ENCODE peak calls at places on chromosomes 6 and 20, in nine cellular contexts. F is MM.1S, V is GM23338, D is HCT116, A is mesendoderm, T is fibroblast of lung, B is PC-3, W is GM23248, R is H9. M is an unnamed sample.

GRCh38 chr6:22147983-22148797 is 148.6 kb downstream of the PRL start:
- DNase-seq in V (peak; percentile 29), F (no peak), B (peak; percentile 54), D (no peak), T (peak; percentile 93), R (no peak), A (no peak), W (peak; percentile 74), M (peak; percentile 86)

GRCh38 chr6:34341481-34341971 is 50.9 kb downstream of the NUDT3 start:
- DNase-seq in F (no peak), R (no peak), A (no peak), V (no peak), T (peak; percentile 69), B (peak; percentile 96), D (no peak), W (peak; percentile 68), M (peak; percentile 73)

GRCh38 chr6:160035693-160036330 is 66.9 kb downstream of the IGF2R start:
- DNase-seq in D (no peak), A (no peak), W (peak; percentile 32), V (no peak), T (no peak), B (no peak), R (no peak), F (no peak), M (no peak)

GRCh38 chr6:101777646-101778045 is 384.1 kb downstream of the GRIK2 start:
- DNase-seq in D (no peak), A (no peak), V (no peak), R (no peak), F (no peak), W (no peak), B (no peak), T (no peak), M (no peak)

GRCh38 chr6:116761779-116762178 is 3.7 kb downstream of the FAM162B start:
- DNase-seq in W (no peak), V (peak; percentile 22), A (peak; percentile 6), F (no peak), D (no peak), R (no peak), B (no peak), T (no peak), M (no peak)

GRCh38 chr6:134253681-134254080 is 64.2 kb downstream of the SGK1 start:
- DNase-seq in V (peak; percentile 36), A (no peak), T (peak; percentile 71), D (no peak), W (peak; percentile 83), R (no peak), B (no peak), F (no peak), M (no peak)

GRCh38 chr6:53718597-53719460 is 53.3 kb upstream of the KLHL31 start:
- DNase-seq in F (peak; percentile 88), A (peak; percentile 72), T (peak; percentile 63), R (no peak), V (peak; percentile 91), W (peak; percentile 86), B (peak; percentile 88), D (peak; percentile 65), M (no peak)

GRCh38 chr6:119347466-119348307 is 1.9 kb downstream of the MAN1A1 start:
- DNase-seq in A (no peak), V (peak; percentile 9), B (peak; percentile 38), W (peak; percentile 61), T (peak; percentile 11), R (no peak), F (peak; percentile 80), D (no peak), M (no peak)

GRCh38 chr6:138410048-138410735 is 6.2 kb downstream of the HEBP2 start:
- DNase-seq in D (no peak), W (peak; percentile 68), A (no peak), B (no peak), F (no peak), T (peak; percentile 32), R (no peak), V (no peak), M (no peak)

GRCh38 chr6:7566617-7567173 is 23.3 kb upstream of the SNRNP48 start:
- DNase-seq in T (no peak), F (no peak), A (peak; percentile 21), R (no peak), W (no peak), V (no peak), B (peak; percentile 21), D (no peak), M (no peak)

GRCh38 chr6:24154121-24154520 is 28.1 kb downstream of the NRSN1 start:
- DNase-seq in T (peak; percentile 84), V (no peak), R (no peak), D (no peak), F (no peak), B (peak; percentile 81), W (peak; percentile 60), A (no peak), M (no peak)

GRCh38 chr6:81148726-81149125 is 603.8 kb downstream of the TENT5A start:
- DNase-seq in A (no peak), R (no peak), W (no peak), F (no peak), T (peak; percentile 83), V (no peak), B (no peak), D (no peak), M (no peak)

GRCh38 chr6:91711518-91711917 is 1124.6 kb upstream of the MAP3K7 start:
- DNase-seq in W (no peak), T (no peak), F (no peak), B (no peak), D (no peak), A (no peak), V (no peak), R (no peak), M (no peak)

GRCh38 chr20:62926229-62927127 is at the start of gene DIDO1:
- DNase-seq in T (peak; percentile 77), D (peak; percentile 69), A (peak; percentile 88), W (peak; percentile 92), F (peak; percentile 94), V (peak; percentile 90), R (peak; percentile 84), B (peak; percentile 91), M (peak; percentile 98)

GRCh38 chr20:62925420-62926228 is 681 bp downstream of the DIDO1 start:
- DNase-seq in A (peak; percentile 40), W (peak; percentile 75), F (peak; percentile 44), T (peak; percentile 33), B (peak; percentile 35), R (no peak), V (no peak), D (no peak), M (peak; percentile 86)

GRCh38 chr20:62929051-62929538 is 2.8 kb upstream of the DIDO1 start:
- DNase-seq in V (peak; percentile 96), T (peak; percentile 38), A (peak; percentile 90), R (peak; percentile 96), W (peak; percentile 77), D (no peak), B (peak; percentile 34), F (no peak), M (peak; percentile 98)

GRCh38 chr20:62928246-62928939 is 2.1 kb upstream of the DIDO1 start:
- DNase-seq in R (peak; percentile 87), D (no peak), F (no peak), T (no peak), B (no peak), W (peak; percentile 19), A (peak; percentile 93), V (peak; percentile 86), M (peak; percentile 56)

DNA sequence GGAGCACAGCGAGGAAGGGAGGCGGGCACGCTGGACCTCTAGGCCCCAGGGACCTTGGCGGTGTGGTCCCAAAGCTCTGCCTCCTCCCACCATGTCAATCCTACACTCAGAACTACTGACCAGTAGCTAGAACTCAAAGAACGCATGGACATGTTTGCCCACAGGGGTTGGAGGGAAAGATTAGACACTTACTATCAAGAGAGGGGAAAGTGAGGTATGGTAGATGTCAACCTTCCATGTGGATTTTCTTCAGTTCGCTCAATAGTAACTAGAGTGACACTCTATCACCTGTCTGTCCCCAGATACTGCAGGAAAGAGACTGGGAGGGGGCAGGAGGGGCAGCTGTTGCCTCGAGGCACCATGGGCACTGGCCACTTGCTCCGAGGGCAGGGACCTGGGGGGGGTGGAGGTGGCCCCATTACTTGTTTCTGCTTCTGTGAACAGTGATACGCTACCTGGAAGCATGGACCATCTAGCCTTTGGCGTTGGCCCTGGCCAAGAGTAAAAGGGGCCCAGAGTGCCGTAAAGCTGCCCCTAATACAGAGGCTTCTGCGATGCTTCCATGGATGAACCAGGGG is 912 bp upstream of the DIDO1 start:
- DNase-seq in W (no peak), R (no peak), V (no peak), B (no peak), F (no peak), D (no peak), T (no peak), A (no peak), M (peak; percentile 85)
- H3K27ac ChIP-seq in W (peak overlapping the region; percentile 95), R (peak overlapping the region; percentile 99), V (peak overlapping the region; percentile 94), B (peak overlapping the region; percentile 29), F (peak overlapping the region; percentile 83), D (peak overlapping the region; percentile 94), T (no peak overlapping the region), A (peak overlapping the region; percentile 13), M (peak overlapping the region; percentile 19)

DNA sequence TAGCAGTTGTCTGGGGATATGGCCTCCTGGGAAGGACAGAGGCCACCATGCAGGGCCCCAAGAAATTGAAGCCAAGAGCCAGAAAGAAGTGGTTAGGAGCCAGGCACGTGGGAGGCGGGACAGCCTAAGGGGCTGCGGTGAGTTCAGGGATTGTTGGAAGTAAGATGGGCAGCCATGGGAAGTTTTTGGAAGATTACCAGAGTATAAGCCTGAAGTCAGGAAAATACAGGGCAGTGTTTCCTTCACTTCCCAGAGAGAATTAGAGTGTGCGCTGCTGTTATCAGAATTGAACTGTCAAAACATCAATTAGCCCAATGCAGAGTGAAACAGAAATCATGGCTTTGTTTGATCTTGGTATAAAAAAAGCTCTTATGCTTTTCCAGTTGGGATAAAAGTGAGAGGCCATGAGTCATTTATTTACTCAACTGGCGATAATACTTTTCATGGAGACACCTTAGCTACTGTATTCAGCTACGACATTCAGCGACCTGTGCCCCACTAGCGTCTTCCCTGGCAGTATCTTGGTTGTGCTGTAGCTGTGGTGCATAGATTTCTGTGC is 66.9 kb downstream of the PHACTR2 start:
- DNase-seq in W (no peak), D (peak; percentile 10), B (peak; percentile 69), V (no peak), T (peak; percentile 44), A (peak; percentile 37), F (no peak), R (no peak), M (no peak)
- H3K4me1 ChIP-seq in W (peaks cover 14% of the 10 kb centered on the region), D (peaks cover 30% of the 10 kb centered on the region), B (peaks cover 20% of the 10 kb centered on the region), V (peaks cover 66% of the 10 kb centered on the region), T (peaks cover 9% of the 10 kb centered on the region), A (peaks cover 31% of the 10 kb centered on the region), F (no peaks in the 10 kb centered on the region), R (peaks cover 33% of the 10 kb centered on the region), M (no peaks in the 10 kb centered on the region)

DNA sequence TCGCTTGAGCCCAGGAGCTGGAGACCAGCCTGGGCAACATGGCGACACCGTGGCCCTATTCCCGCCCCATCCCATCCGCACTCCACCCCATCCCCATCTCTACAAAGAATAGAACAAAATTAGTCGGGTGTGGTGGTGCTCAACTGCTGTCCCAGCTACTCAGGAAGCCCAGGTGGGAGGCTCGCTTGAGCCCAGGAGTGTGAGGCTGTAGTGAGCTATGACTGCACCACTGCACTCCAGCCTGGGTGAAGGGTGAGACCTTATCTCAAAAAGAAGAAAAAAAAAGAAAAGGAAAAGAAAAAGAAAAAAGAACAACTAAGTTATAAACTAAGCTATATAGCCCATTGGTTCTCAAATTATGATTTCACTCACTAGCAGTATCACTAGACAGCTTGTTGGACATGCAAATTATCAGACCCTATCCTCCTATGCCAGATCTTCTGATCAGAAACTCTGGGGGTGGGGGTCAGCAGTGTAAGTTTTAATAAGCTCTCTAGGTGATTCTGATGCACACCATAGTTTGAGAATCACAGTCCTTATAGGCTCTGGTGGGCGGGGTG is 491 bp upstream of the ITCH start:
- DNase-seq in T (no peak), B (no peak), V (no peak), F (no peak), D (no peak), R (no peak), A (no peak), W (no peak), M (peak; percentile 45)
- H3K79me2 ChIP-seq in T (peaks cover 42% of the 10 kb centered on the region), B (peaks cover 45% of the 10 kb centered on the region), V (peaks cover 40% of the 10 kb centered on the region), F (peaks cover 45% of the 10 kb centered on the region), D (peaks cover 45% of the 10 kb centered on the region), R (peaks cover 19% of the 10 kb centered on the region), A (peaks cover 39% of the 10 kb centered on the region), W (peaks cover 45% of the 10 kb centered on the region), M (peaks cover 45% of the 10 kb centered on the region)

GRCh38 chr6:25671652-25672051 is 19.6 kb downstream of the SCGN start:
- DNase-seq in R (no peak), W (no peak), D (no peak), A (no peak), B (no peak), V (no peak), T (no peak), F (no peak), M (no peak)
- H3K27ac ChIP-seq in R (no peak overlapping the region), W (no peak overlapping the region), D (no peak overlapping the region), A (no peak overlapping the region), B (no peak overlapping the region), V (no peak overlapping the region), T (no peak overlapping the region), F (no peak overlapping the region), M (no peak overlapping the region)

M was measured in osteoblast.